ENCODE peak calls at places on chromosomes 12 and 14, in four cellular contexts. T, J, P and E are unnamed samples.

GRCh38 chr12:96233941-96234461 is 39.8 kb downstream of the ELK3 start:
- DNase-seq in T (peak), J (no peak), P (peak), E (peak)

GRCh38 chr12:93634416-93634815 is 42.8 kb upstream of the CRADD start:
- DNase-seq in T (peak), J (no peak), P (no peak), E (no peak)

GRCh38 chr12:120416490-120417216 is 21.3 kb upstream of the COX6A1 start:
- DNase-seq in T (no peak), J (no peak), P (no peak), E (no peak)

GRCh38 chr12:92331383-92331782 is 185.7 kb upstream of the BTG1 start:
- DNase-seq in T (no peak), J (no peak), P (no peak), E (no peak)

GRCh38 chr12:51890135-51890464 is 2.2 kb downstream of the ANKRD33 start:
- DNase-seq in T (no peak), J (no peak), P (peak), E (peak)

GRCh38 chr14:20560961-20561360 is at the start of gene RNASE9:
- DNase-seq in T (no peak), J (no peak), P (no peak), E (no peak)

GRCh38 chr12:212799-213526 is 994 bp downstream of the SLC6A12 start:
- DNase-seq in T (no peak), J (peak), P (no peak), E (peak)

GRCh38 chr12:107990325-107990724 is 138.8 kb upstream of the WSCD2 start:
- DNase-seq in T (peak), J (peak), P (no peak), E (peak)

GRCh38 chr12:81896771-81897170 is 137.6 kb upstream of the PPFIA2 start:
- DNase-seq in T (peak), J (no peak), P (no peak), E (no peak)